ENCODE peak calls at places on chromosomes 5 and 9, in seven cellular contexts. Y, Z, O, R, H, W and Q are unnamed samples.

GRCh38 chr9:23586906-23587305 is 239.1 kb downstream of the ELAVL2 start:
- DNase-seq in W (no peak), H (no peak), Y (no peak), R (no peak), Z (no peak), O (no peak), Q (no peak)

GRCh38 chr5:83548556-83548955 is 77.0 kb downstream of the VCAN start:
- DNase-seq in O (no peak), R (no peak), W (no peak), Z (peak), Y (no peak), H (no peak), Q (no peak)

GRCh38 chr5:82396871-82397514 is 118.8 kb upstream of the RPS23 start:
- DNase-seq in W (no peak), O (no peak), Y (peak), H (no peak), Z (peak), R (no peak), Q (no peak)

GRCh38 chr5:128673970-128674369 is 135.9 kb upstream of the FBN2 start:
- DNase-seq in O (peak), Z (no peak), W (no peak), H (no peak), R (peak), Y (no peak), Q (no peak)

GRCh38 chr5:136638084-136638483 is 272.7 kb upstream of the TRPC7 start:
- DNase-seq in H (no peak), O (peak), R (no peak), W (no peak), Z (no peak), Y (no peak), Q (no peak)

GRCh38 chr5:59274130-59274529 is 619.4 kb downstream of the PDE4D start:
- DNase-seq in R (no peak), Y (no peak), O (no peak), W (no peak), H (no peak), Z (no peak), Q (no peak)

GRCh38 chr5:17314907-17315471 is 97.6 kb downstream of the BASP1 start:
- DNase-seq in Z (no peak), Y (peak), H (no peak), O (peak), R (no peak), W (no peak), Q (no peak)

GRCh38 chr9:33143241-33143642 is 23.9 kb downstream of the B4GALT1 start:
- DNase-seq in R (no peak), H (peak), Z (peak), Y (peak), O (no peak), W (no peak), Q (no peak)

GRCh38 chr5:116939641-116940040 is 365.0 kb upstream of the SEMA6A start:
- DNase-seq in R (no peak), Y (no peak), H (no peak), W (no peak), O (no peak), Z (no peak), Q (no peak)

GRCh38 chr5:143200781-143201398 is 202.6 kb downstream of the NR3C1 start:
- DNase-seq in W (no peak), H (no peak), Z (peak), R (no peak), O (no peak), Y (peak), Q (no peak)

GRCh38 chr9:105972805-105973204 is 278.5 kb downstream of the TMEM38B start:
- DNase-seq in Y (no peak), R (no peak), H (no peak), Z (no peak), W (no peak), O (no peak), Q (no peak)

GRCh38 chr5:179819296-179820126 is 1.2 kb upstream of the SQSTM1 start:
- DNase-seq in R (no peak), W (no peak), Z (peak), Y (peak), O (peak), H (peak), Q (peak)

GRCh38 chr5:73338201-73339126 is 110.1 kb downstream of the FOXD1 start:
- DNase-seq in Y (peak), H (no peak), W (no peak), R (no peak), O (no peak), Z (peak), Q (no peak)

GRCh38 chr5:42756630-42757601 is at the start of gene CCDC152:
- DNase-seq in R (peak), Z (peak), W (no peak), Y (peak), O (peak), H (no peak), Q (peak)

GRCh38 chr5:56637321-56637920 is 177.9 kb upstream of the MAP3K1 start:
- DNase-seq in O (peak), Z (peak), Y (no peak), R (no peak), W (no peak), H (no peak), Q (no peak)

GRCh38 chr5:56631719-56632118 is 183.6 kb upstream of the MAP3K1 start:
- DNase-seq in Y (no peak), O (no peak), W (no peak), R (no peak), Z (no peak), H (no peak), Q (no peak)

GRCh38 chr5:56632939-56633338 is 182.4 kb upstream of the MAP3K1 start:
- DNase-seq in Y (no peak), O (no peak), W (no peak), Z (no peak), H (no peak), R (no peak), Q (no peak)

GRCh38 chr5:56632199-56632598 is 183.2 kb upstream of the MAP3K1 start:
- DNase-seq in Z (no peak), H (no peak), O (no peak), W (no peak), R (no peak), Y (no peak), Q (no peak)

DNA sequence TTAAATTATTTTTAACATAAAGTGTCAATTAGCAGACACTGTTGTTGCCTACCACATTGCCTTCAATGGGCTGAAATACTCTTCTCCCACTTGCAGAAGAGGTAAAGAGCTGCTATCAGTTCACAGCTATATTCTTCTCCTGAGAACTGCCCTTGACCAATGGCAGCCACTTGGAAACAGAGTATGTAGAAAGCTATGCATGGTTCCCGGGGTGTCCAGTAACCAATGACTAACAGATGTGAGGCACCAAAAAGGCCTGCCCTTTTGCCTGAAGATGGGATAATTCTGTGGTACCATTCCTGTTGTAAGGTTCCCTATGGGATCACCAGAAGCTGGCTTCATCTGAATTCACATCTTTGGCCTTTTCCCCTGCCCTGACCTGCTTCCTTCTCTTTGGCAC is 181.4 kb upstream of the MAP3K1 start:
- DNase-seq in Y (no peak), H (no peak), Z (peak), R (no peak), W (no peak), O (no peak), Q (no peak)
- H3K4ac ChIP-seq in Y (no peak), H (no peak), Z (peak), R (no peak), W (no peak), O (no peak), Q (no peak)

GRCh38 chr9:113012492-113012891 is 500 bp upstream of the ZNF883 start:
- DNase-seq in Z (no peak), Y (no peak), R (no peak), H (no peak), O (no peak), W (no peak), Q (no peak)
- H3K9ac ChIP-seq in Z (no peak), Y (peak), R (no peak), H (no peak), O (no peak), W (no peak), Q (no peak)

DNA sequence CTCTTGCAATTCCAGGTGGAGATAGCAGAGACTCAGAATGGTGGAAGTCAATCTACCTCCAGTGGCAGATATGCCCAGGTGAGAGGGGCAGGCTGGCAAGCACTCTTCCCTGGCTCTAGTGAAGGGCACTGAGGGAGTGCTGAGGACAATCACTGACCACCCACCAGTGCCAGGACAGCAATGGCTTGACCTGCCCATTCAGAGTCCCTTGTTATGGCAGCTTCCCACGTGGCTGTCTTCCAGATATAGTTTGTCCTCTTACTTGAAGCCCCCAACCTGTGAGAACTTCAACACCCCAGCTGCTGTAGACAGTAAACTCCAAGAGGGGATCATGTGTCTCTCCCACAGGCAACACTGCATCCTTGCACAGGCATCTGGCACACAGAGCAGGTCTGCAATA is 104.7 kb downstream of the LHFPL2 start:
- DNase-seq in R (no peak), H (no peak), W (no peak), Z (no peak), Y (peak), O (no peak), Q (peak)
- H3K4ac ChIP-seq in R (no peak), H (no peak), W (peak), Z (peak), Y (no peak), O (no peak), Q (no peak)

DNA sequence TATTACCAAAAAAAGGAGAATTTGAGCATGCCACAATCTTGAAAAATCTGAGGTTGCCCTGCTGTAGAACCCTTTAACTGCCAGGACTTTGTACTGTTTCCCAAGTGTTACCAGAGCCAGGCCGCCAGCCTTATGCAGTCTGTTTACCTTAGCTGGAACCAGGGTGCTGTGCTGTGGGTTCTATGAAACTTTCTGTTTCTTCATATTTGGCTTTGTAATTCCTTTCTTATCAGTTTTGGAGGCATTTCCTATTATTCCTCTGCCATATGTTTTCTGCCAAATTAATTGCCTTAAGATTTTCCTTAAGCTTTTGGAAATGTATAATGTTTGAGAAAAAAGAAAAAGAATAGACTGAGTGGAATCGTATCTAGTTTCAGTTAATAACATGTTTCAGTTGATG is 2.1 kb downstream of the S1PR3 start:
- DNase-seq in H (no peak), R (no peak), Y (no peak), O (no peak), W (no peak), Z (peak), Q (no peak)
- H3K9ac ChIP-seq in H (no peak), R (no peak), Y (peak), O (peak), W (no peak), Z (peak), Q (no peak)

DNA sequence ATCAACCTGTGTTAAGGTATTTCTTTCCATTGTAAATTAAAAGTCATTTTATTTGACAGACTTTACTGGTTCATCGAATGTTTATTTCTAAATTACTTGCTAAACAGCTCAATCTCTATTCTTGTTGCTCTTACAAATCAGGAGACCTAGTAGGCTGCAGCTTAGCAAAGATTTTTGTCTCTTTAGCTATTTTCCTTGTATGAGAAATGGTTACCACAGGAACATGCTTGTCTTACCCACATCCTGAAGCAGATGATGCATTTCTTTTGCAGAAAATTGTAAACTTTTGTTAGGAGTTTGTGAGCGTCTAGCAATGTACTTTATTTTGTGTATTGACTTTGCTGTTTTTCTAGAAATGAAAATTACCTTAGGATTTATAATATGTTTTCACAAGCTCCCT is 53.9 kb downstream of the SPEF2 start:
- DNase-seq in O (no peak), W (no peak), R (no peak), Z (no peak), H (no peak), Y (no peak), Q (no peak)
- H3K4ac ChIP-seq in O (no peak), W (no peak), R (no peak), Z (no peak), H (no peak), Y (no peak), Q (no peak)

GRCh38 chr9:120874226-120874839 is 2.7 kb downstream of the PHF19 start:
- DNase-seq in Z (no peak), H (no peak), O (no peak), R (no peak), Y (no peak), W (no peak), Q (no peak)
- H3K9ac ChIP-seq in Z (no peak), H (no peak), O (no peak), R (no peak), Y (no peak), W (no peak), Q (no peak)